ENCODE peak calls at places on chromosomes 6 and 20, in five cellular contexts. Q is NCI-H460, F is anterior cingulate cortex, N is lung microvascular endothelial cell, H is HepG2. G is an unnamed sample.

GRCh38 chr20:9458075-9458818 is 56.1 kb upstream of the LAMP5 start:
- DNase-seq in F (no peak), Q (no peak), N (peak), H (peak), G (no peak)

GRCh38 chr6:152050451-152051195 is 243.1 kb downstream of the ESR1 start:
- DNase-seq in N (no peak), Q (no peak), F (no peak), H (no peak), G (no peak)

GRCh38 chr6:136989591-136990578 is 54.9 kb downstream of the IL20RA start:
- DNase-seq in Q (no peak), F (peak), H (no peak), N (peak), G (no peak)

GRCh38 chr6:82616386-82617028 is 252.9 kb downstream of the TPBG start:
- DNase-seq in H (no peak), Q (no peak), N (no peak), F (no peak), G (no peak)

GRCh38 chr6:79737172-79737571 is 106.0 kb downstream of the SH3BGRL2 start:
- DNase-seq in Q (no peak), F (no peak), H (no peak), N (peak), G (no peak)

GRCh38 chr6:136582702-136583471 is 32.7 kb upstream of the MAP7 start:
- DNase-seq in F (no peak), H (peak), Q (peak), N (peak), G (no peak)

GRCh38 chr20:10949930-10950783 is 276.4 kb upstream of the JAG1 start:
- DNase-seq in F (no peak), Q (no peak), H (peak), N (no peak), G (no peak)

GRCh38 chr6:70363741-70364493 is 49.4 kb upstream of the FAM135A start:
- DNase-seq in Q (no peak), N (no peak), F (no peak), H (no peak), G (no peak)

GRCh38 chr20:57620274-57620990 is at the start of gene ZBP1:
- DNase-seq in F (no peak), H (no peak), N (no peak), Q (no peak), G (peak)

GRCh38 chr6:79833806-79834205 is 113.5 kb downstream of the ELOVL4 start:
- DNase-seq in Q (no peak), F (no peak), N (no peak), H (no peak), G (no peak)

GRCh38 chr6:6179858-6180257 is 140.6 kb downstream of the F13A1 start:
- DNase-seq in N (no peak), H (no peak), F (no peak), Q (no peak), G (no peak)

GRCh38 chr20:38242848-38243449 is 17.6 kb downstream of the KIAA1755 start:
- DNase-seq in N (no peak), H (peak), F (no peak), Q (no peak), G (no peak)

GRCh38 chr20:45873409-45874116 is 7.5 kb upstream of the ZSWIM1 start:
- DNase-seq in F (no peak), Q (no peak), H (no peak), N (no peak), G (no peak)

GRCh38 chr6:127900935-127901334 is at the start of gene THEMIS:
- DNase-seq in Q (no peak), N (no peak), H (no peak), F (no peak), G (peak)

GRCh38 chr6:112366695-112367546 is 19.8 kb downstream of the RFPL4B start:
- DNase-seq in H (no peak), F (no peak), Q (no peak), N (no peak), G (no peak)

GRCh38 chr6:135129139-135129867 is 51.8 kb upstream of the MYB start:
- DNase-seq in N (no peak), F (no peak), Q (no peak), H (no peak), G (peak)

GRCh38 chr6:128597956-128598355 is 77.6 kb upstream of the PTPRK start:
- DNase-seq in H (no peak), N (no peak), F (no peak), Q (no peak), G (no peak)

GRCh38 chr6:138428943-138429616 is 25.1 kb downstream of the HEBP2 start:
- DNase-seq in N (peak), H (peak), Q (peak), F (no peak), G (no peak)

GRCh38 chr6:105691064-105691463 is 288.2 kb upstream of the PREP start:
- DNase-seq in F (no peak), N (no peak), H (no peak), Q (no peak), G (no peak)

G was measured in T-cell.